ENCODE peak calls at places on chromosomes 2 and 18, in nine cellular contexts. F is prostate gland, L is GM12865, T is heart right ventricle, Z is fibroblast of lung, R is endothelial cell of umbilical vein, Q is ovary, Y is epithelial cell of esophagus, A is WERI-Rb-1. O is an unnamed sample.

GRCh38 chr2:208072250-208072892 is 47.0 kb upstream of the PLEKHM3 start:
- DNase-seq in A (peak), L (peak), Z (peak), T (peak), F (peak), R (peak), Q (peak), Y (peak), O (peak)

GRCh38 chr2:12507295-12507694 is 209.4 kb upstream of the TRIB2 start:
- DNase-seq in Y (peak), Q (peak), L (peak), R (no peak), A (no peak), Z (peak), F (no peak), T (no peak), O (peak)

GRCh38 chr2:30979822-30980245 is 158.4 kb downstream of the GALNT14 start:
- DNase-seq in A (no peak), Y (peak), F (peak), L (no peak), Z (peak), T (peak), Q (peak), R (no peak), O (peak)

GRCh38 chr2:189144700-189145211 is 34.8 kb downstream of the COL5A2 start:
- DNase-seq in F (no peak), Y (no peak), T (no peak), L (no peak), R (no peak), Q (no peak), Z (peak), A (no peak), O (no peak)

GRCh38 chr2:84880645-84881521 is at the start of gene TRABD2A:
- DNase-seq in Y (no peak), R (no peak), Q (peak), L (no peak), Z (peak), F (no peak), T (no peak), A (no peak), O (no peak)

GRCh38 chr18:59459352-59460059 is 100.4 kb upstream of the LMAN1 start:
- DNase-seq in A (no peak), L (peak), R (peak), Y (peak), Z (peak), F (no peak), T (no peak), Q (no peak), O (peak)

GRCh38 chr18:50671376-50671775 is 111.5 kb downstream of the MAPK4 start:
- DNase-seq in R (no peak), Q (no peak), T (no peak), F (no peak), L (no peak), A (no peak), Z (no peak), Y (no peak), O (no peak)

GRCh38 chr18:59096098-59096779 is 43.4 kb upstream of the SEC11C start:
- DNase-seq in T (no peak), Q (no peak), R (no peak), Y (no peak), Z (no peak), F (no peak), A (no peak), L (no peak), O (no peak)

GRCh38 chr2:54570925-54571694 is 115.0 kb downstream of the SPTBN1 start:
- DNase-seq in R (peak), Y (peak), Q (no peak), T (peak), A (peak), L (peak), Z (peak), F (no peak), O (peak)

GRCh38 chr18:27899893-27900292 is 277.0 kb downstream of the CDH2 start:
- DNase-seq in Q (no peak), L (no peak), R (no peak), Y (no peak), Z (no peak), F (no peak), A (no peak), T (no peak), O (no peak)

GRCh38 chr2:3285901-3286645 is 91.5 kb downstream of the EIPR1 start:
- DNase-seq in Y (peak), R (no peak), T (no peak), Z (no peak), A (no peak), L (no peak), Q (peak), F (no peak), O (no peak)
- TF ChIP-seq CTCF in Y (peak), R (no peak), T (no peak), Z (no peak), A (no peak), L (no peak), Q (no peak), F (no peak), O (no peak)

GRCh38 chr2:219386532-219387280 is 1.0 kb downstream of the DNPEP start:
- DNase-seq in T (no peak), Y (no peak), F (no peak), R (no peak), Q (no peak), Z (peak), L (no peak), A (no peak), O (peak)

GRCh38 chr2:219384872-219385271 is 2.8 kb downstream of the DNPEP start:
- DNase-seq in Y (no peak), Z (peak), F (no peak), R (no peak), T (no peak), L (no peak), Q (no peak), A (no peak), O (no peak)

GRCh38 chr2:219387284-219388126 is at the start of gene DNPEP:
- DNase-seq in Q (peak), F (peak), Z (peak), L (peak), T (peak), R (peak), A (peak), Y (peak), O (peak)

GRCh38 chr2:219384083-219384713 is 3.5 kb downstream of the DNPEP start:
- DNase-seq in R (no peak), Z (no peak), F (no peak), A (no peak), Q (no peak), Y (no peak), L (no peak), T (no peak), O (no peak)

GRCh38 chr2:219385958-219386520 is 1.7 kb downstream of the DNPEP start:
- DNase-seq in Z (no peak), R (no peak), A (no peak), L (no peak), Q (peak), T (no peak), F (no peak), Y (no peak), O (no peak)
- H3K4me3 ChIP-seq in Z (peak), R (no peak), A (no peak), L (no peak), Q (no peak), T (no peak), F (no peak), Y (no peak), O (no peak)

GRCh38 chr2:38556007-38556801 is 46.5 kb downstream of the HNRNPLL start:
- DNase-seq in F (no peak), Y (no peak), Q (no peak), R (no peak), A (no peak), T (no peak), Z (no peak), L (no peak), O (no peak)

GRCh38 chr2:38552259-38552658 is 50.5 kb downstream of the HNRNPLL start:
- DNase-seq in Y (no peak), Q (no peak), A (no peak), Z (no peak), F (no peak), R (no peak), T (no peak), L (no peak), O (peak)

GRCh38 chr2:38557217-38557616 is 45.5 kb downstream of the HNRNPLL start:
- DNase-seq in F (no peak), Q (no peak), L (no peak), Y (no peak), R (no peak), A (no peak), T (no peak), Z (no peak), O (no peak)

GRCh38 chr2:38553554-38553953 is 49.2 kb downstream of the HNRNPLL start:
- DNase-seq in Z (no peak), R (no peak), Q (no peak), L (no peak), Y (no peak), T (no peak), F (no peak), A (no peak), O (no peak)

DNA sequence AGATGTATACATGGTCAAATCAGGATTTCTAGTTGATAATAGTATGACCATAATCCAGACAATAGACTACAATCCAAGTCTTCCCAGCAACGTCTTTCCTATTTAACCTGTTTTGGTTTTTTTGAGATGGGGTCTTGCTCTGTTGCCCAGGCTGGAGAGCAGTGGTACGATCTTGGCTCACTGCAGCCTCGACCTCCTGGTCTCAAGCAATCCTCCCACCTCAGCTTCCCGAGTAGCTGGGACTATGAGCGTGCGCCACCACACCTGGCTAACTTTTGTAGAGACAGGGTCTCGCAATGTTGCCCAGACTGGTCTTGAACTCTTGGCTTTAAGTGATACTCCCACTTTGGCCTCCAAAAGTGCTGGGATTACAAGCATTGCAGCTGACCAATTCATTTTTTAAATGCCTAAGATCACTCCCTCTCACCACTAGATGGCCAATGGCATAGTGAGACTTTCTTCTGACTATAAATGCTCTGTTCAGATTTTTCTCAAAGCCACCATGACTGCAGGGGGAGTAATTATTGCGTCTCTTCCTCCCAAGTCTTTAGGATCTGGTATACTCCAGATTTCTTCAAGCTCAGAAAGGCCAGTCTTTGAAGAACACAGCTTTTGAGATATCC is 47.6 kb downstream of the HNRNPLL start:
- DNase-seq in Z (peak), L (peak), F (no peak), A (no peak), Y (peak), Q (no peak), R (peak), T (no peak), O (peak)
- TF ChIP-seq CTCF in Z (peak), L (peak), F (no peak), A (peak), Y (peak), Q (no peak), R (peak), T (peak), O (peak)

GRCh38 chr18:8949206-8949605 is 153.3 kb upstream of the NDUFV2 start:
- DNase-seq in R (no peak), Y (no peak), A (peak), T (no peak), Z (no peak), F (no peak), L (no peak), Q (no peak), O (no peak)
- H3K4me3 ChIP-seq in R (no peak), Y (no peak), A (no peak), T (no peak), Z (no peak), F (no peak), L (no peak), Q (no peak), O (no peak)

GRCh38 chr2:126403039-126403666 is 252.8 kb upstream of the GYPC start:
- DNase-seq in L (no peak), F (no peak), Q (no peak), T (no peak), Y (no peak), Z (no peak), A (no peak), R (no peak), O (no peak)

GRCh38 chr2:126399001-126399400 is 257.0 kb upstream of the GYPC start:
- DNase-seq in A (peak), L (peak), R (no peak), Z (no peak), Y (no peak), T (no peak), F (no peak), Q (no peak), O (no peak)
- TF ChIP-seq CTCF in A (peak), L (peak), R (no peak), Z (no peak), Y (no peak), T (no peak), F (no peak), Q (no peak), O (no peak)

GRCh38 chr2:7725850-7726242 is 808.6 kb downstream of the RNF144A start:
- DNase-seq in L (no peak), A (no peak), Y (no peak), T (no peak), R (no peak), Z (no peak), Q (no peak), F (no peak), O (peak)
- H3K4me3 ChIP-seq in L (peak), A (no peak), Y (no peak), T (no peak), R (no peak), Z (no peak), Q (no peak), F (no peak), O (no peak)

GRCh38 chr2:145068509-145068908 is 548.6 kb upstream of the ZEB2 start:
- DNase-seq in Q (no peak), F (no peak), T (no peak), Z (no peak), R (no peak), A (no peak), Y (peak), L (no peak), O (peak)
- TF ChIP-seq CTCF in Q (no peak), F (no peak), T (no peak), Z (no peak), R (no peak), A (no peak), Y (no peak), L (no peak), O (no peak)

DNA sequence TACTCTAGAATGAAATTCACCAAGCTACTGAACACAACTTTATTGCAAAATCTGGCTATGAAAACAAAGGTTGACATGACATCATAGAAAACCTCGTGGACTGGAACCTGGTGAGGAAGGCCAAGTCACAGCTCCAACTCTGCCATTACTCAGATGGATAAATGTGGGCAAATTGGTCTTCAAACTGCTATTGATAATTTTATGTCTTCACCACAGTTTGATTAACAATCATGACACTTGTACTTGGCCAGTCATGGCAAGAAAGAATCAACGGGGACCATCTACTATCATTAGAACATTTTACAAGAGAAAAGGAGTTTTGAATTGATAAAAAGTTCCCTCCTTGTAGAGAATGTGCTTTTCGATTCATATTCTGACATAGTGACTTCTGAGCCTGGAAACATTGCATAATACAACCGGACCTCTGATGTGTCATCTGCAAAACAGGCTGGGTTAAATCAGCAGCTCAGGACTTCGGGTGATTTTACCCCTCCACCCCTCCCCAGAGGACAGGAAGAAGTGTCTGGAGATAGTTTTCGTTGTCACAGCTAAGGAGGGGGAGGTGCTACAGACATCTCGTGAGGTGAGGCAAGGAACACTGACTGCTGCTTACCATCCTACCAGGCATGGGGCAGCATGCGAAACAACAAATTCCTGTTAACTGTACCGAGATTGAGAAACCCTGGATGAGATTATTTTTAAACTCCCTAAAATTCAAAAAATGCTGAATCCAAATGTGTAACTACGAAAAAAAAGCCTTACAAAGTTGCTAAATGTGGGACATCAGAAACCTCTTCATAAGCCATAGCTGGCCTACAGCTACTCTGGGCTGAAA is 8.4 kb downstream of the L3MBTL4 start:
- DNase-seq in Z (peak), Y (peak), A (no peak), Q (no peak), F (no peak), R (no peak), L (no peak), T (no peak), O (peak)
- H3K4me3 ChIP-seq in Z (no peak), Y (no peak), A (no peak), Q (no peak), F (no peak), R (no peak), L (no peak), T (no peak), O (no peak)

O was measured in choroid plexus epithelial cell.